ENCODE peak calls at places on chromosomes 3 and 15, in nine cellular contexts. P is MM.1S, L is neural progenitor cell, F is PC-3, T is HCT116, S is GM23338, K is OCI-LY7, Z is hepatocyte, V is SK-N-SH. C is an unnamed sample. For H3K79me2, the result is how much of the 10 kb centered on the place peaks cover.

GRCh38 chr15:67918205-67918861 is 78.5 kb upstream of the RNU6-1 start:
- DNase-seq in T (no peak), L (peak), S (no peak), K (no peak), Z (no peak), P (no peak), F (no peak), V (no peak), C (no peak)

GRCh38 chr15:71386448-71387236 is 271.4 kb downstream of the THSD4 start:
- DNase-seq in S (peak), T (no peak), F (peak), Z (peak), V (peak), P (peak), K (peak), L (peak), C (no peak)

GRCh38 chr3:67384790-67385397 is 269.5 kb downstream of the SUCLG2 start:
- DNase-seq in S (peak), P (no peak), T (peak), Z (peak), F (peak), L (peak), K (peak), V (peak), C (peak)

GRCh38 chr3:97340940-97341339 is 423.6 kb upstream of the ARL6 start:
- DNase-seq in F (no peak), P (no peak), K (no peak), L (no peak), S (peak), V (no peak), T (no peak), Z (no peak), C (no peak)

GRCh38 chr3:194140520-194141414 is 4.8 kb downstream of the HES1 start:
- DNase-seq in K (no peak), F (peak), Z (peak), T (no peak), P (no peak), V (peak), L (peak), S (peak), C (peak)

GRCh38 chr3:115741650-115742049 is 118.3 kb downstream of the GAP43 start:
- DNase-seq in T (no peak), Z (no peak), F (no peak), L (no peak), K (no peak), S (no peak), P (no peak), V (no peak), C (no peak)

GRCh38 chr3:99868438-99868723 is 50.7 kb downstream of the CMSS1 start:
- DNase-seq in L (no peak), Z (peak), F (peak), V (no peak), S (no peak), K (peak), T (no peak), P (no peak), C (peak)

GRCh38 chr15:68580026-68580882 is 1.5 kb downstream of the CORO2B start:
- DNase-seq in L (no peak), K (peak), Z (no peak), T (no peak), V (no peak), S (no peak), F (no peak), P (no peak), C (no peak)

GRCh38 chr3:172042136-172042535 is 2.8 kb downstream of the FNDC3B start:
- DNase-seq in V (no peak), Z (no peak), K (no peak), T (no peak), F (no peak), S (no peak), L (no peak), P (no peak), C (peak)

GRCh38 chr15:66006986-66007385 is 137.7 kb downstream of the RAB11A start:
- DNase-seq in S (no peak), P (no peak), K (no peak), F (peak), Z (no peak), T (no peak), V (no peak), L (no peak), C (peak)

GRCh38 chr15:45199136-45199810 is 11.5 kb upstream of the SHF start:
- DNase-seq in T (no peak), V (no peak), P (peak), F (peak), Z (no peak), L (peak), K (peak), S (peak), C (peak)

GRCh38 chr15:51089699-51090098 is 5.0 kb downstream of the TNFAIP8L3 start:
- DNase-seq in K (no peak), S (no peak), F (no peak), P (no peak), V (no peak), L (no peak), Z (no peak), T (no peak), C (peak)

GRCh38 chr3:141386611-141387110 is 18.4 kb downstream of the ZBTB38 start:
- DNase-seq in K (peak), L (no peak), V (no peak), Z (no peak), F (no peak), S (no peak), T (no peak), P (peak), C (peak)

GRCh38 chr3:164852866-164853265 is 225.4 kb downstream of the SI start:
- DNase-seq in S (no peak), P (no peak), L (no peak), K (no peak), V (no peak), F (no peak), T (no peak), Z (no peak), C (no peak)

GRCh38 chr3:32620911-32621310 is 50.3 kb upstream of the DYNC1LI1 start:
- DNase-seq in F (peak), S (no peak), T (no peak), K (no peak), V (no peak), Z (no peak), L (no peak), P (no peak), C (no peak)

GRCh38 chr3:30557904-30558303 is 48.5 kb upstream of the TGFBR2 start:
- DNase-seq in V (no peak), L (no peak), K (no peak), P (no peak), F (no peak), S (no peak), T (no peak), Z (no peak), C (no peak)

GRCh38 chr3:43296565-43296964 is 10.2 kb downstream of the SNRK start:
- DNase-seq in K (peak), Z (no peak), P (peak), T (no peak), L (no peak), F (peak), V (no peak), S (no peak), C (peak)

GRCh38 chr15:60000113-60000823 is 3.8 kb upstream of the FOXB1 start:
- DNase-seq in S (peak), L (peak), V (peak), T (no peak), P (no peak), F (no peak), Z (no peak), K (no peak), C (no peak)

GRCh38 chr15:27468151-27468556 is 497.2 kb downstream of the GABRG3 start:
- DNase-seq in F (no peak), P (no peak), Z (no peak), V (no peak), K (no peak), T (no peak), S (no peak), L (no peak), C (no peak)

GRCh38 chr15:80660114-80660513 is 35.0 kb upstream of the ABHD17C start:
- DNase-seq in F (peak), Z (peak), S (peak), P (no peak), K (no peak), T (no peak), V (peak), L (peak), C (peak)

GRCh38 chr3:38140326-38141172 is 2.1 kb downstream of the MYD88 start:
- DNase-seq in V (no peak), P (no peak), S (no peak), Z (no peak), K (no peak), T (no peak), F (peak), L (no peak), C (no peak)

DNA sequence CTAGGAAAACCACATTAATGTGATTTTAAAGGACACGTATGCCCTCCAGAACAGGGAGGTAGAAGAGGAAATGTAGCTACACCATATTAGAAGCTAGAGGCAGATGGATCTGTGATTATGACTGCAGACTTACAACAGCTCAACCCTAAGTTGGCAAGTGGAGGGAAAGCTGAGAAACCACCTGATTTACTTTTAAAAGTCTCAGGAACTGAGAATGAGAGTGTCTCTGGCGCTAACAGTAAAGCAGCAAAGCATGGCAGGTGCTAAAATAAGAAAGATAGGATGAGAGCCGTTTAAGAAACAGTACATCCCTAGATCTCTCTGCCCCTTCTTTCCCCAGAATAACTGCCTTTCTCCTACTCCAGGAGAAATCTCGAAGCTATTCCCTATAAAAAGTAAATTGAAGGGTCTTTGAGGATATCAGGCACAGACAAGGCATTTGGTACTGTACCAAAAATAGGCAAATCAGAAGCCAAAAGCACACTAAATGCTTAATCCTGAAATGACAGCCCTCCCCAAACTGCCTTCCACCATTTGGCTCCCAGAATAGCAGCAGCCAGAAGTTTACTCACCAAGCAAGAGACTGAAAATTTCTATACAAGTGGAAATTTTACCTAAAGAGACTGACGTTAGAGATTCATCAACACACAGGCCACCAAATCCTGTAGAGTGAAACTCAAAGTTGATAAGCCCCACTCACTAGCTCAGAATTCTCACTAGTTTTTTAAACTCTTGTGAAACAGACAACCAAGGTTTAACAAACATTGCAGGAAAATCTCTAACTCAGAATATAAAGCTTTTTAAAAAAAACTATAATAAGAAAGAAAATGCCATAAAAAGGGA is 34.3 kb upstream of the PARP14 start:
- DNase-seq in L (no peak), T (no peak), K (peak), S (no peak), P (no peak), F (no peak), Z (no peak), V (no peak), C (no peak)
- H3K4me2 ChIP-seq in L (no peak), T (no peak), K (peak), S (no peak), P (no peak), F (no peak), Z (peak), V (no peak), C (no peak)

DNA sequence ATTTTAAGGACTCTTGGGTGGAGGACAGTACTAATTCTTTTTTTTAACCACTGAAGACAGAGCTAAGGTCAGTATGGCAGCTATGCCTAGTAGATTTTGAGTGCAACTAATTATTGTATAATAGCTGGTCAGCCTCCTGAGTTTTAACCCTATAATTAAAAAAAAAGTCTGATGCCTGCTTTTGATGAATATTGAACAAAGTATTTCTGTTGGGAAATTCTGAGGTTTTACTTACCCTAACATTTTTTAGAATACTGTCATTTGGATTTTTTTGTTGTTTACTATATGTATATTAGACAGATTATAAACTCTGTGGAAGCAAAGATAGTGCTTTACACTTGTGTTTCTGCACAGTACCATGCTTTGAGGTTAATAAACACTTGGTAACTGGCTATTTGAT is 20.8 kb downstream of the TCF12 start:
- DNase-seq in S (no peak), V (no peak), F (no peak), T (no peak), L (no peak), P (no peak), Z (no peak), K (no peak), C (peak)
- TF ChIP-seq EZH2phosphoT487 in S (no peak), V (no peak), F (no peak), T (no peak), L (no peak), P (no peak), Z (no peak), K (no peak), C (no peak)

GRCh38 chr3:126706631-126707030 is 2.6 kb downstream of the CHCHD6 start:
- DNase-seq in F (no peak), S (no peak), Z (no peak), K (no peak), L (no peak), P (no peak), V (no peak), T (no peak), C (no peak)
- H3K79me2 ChIP-seq in F (half or more), S (half or more), Z (under half), K (under half), L (under half), P (under half), V (half or more), T (half or more), C (under half)

GRCh38 chr15:96338772-96339661 is 8.5 kb downstream of the NR2F2 start:
- DNase-seq in L (peak), Z (no peak), S (peak), V (no peak), K (no peak), F (peak), T (no peak), P (no peak), C (no peak)
- H3K4me2 ChIP-seq in L (peak), Z (peak), S (peak), V (peak), K (no peak), F (peak), T (peak), P (no peak), C (peak)

GRCh38 chr3:9168230-9168629 is 81.2 kb downstream of the SRGAP3 start:
- DNase-seq in F (no peak), S (peak), Z (peak), T (no peak), P (peak), V (no peak), L (peak), K (peak), C (no peak)
- TF ChIP-seq EZH2phosphoT487 in F (no peak), S (no peak), Z (no peak), T (no peak), P (no peak), V (no peak), L (no peak), K (no peak), C (no peak)

C was measured in GM23248.